ENCODE peak calls at places on chromosomes 2 and 18, in ten cellular contexts. One of them, this sample, is unnamed.

GRCh38 chr18:35948080-35948479 is 24.4 kb upstream of the RMP24 start:
- DNase-seq in IMR-90: no peak
- DNase-seq in CD8-positive, alpha-beta T cell: no peak
- DNase-seq in fibroblast of mammary gland: no peak
- DNase-seq in AG04450: no peak
- DNase-seq in MM.1S: no peak
- DNase-seq in colonic mucosa: no peak
- DNase-seq in stomach: no peak
- DNase-seq in heart left ventricle: no peak
- DNase-seq in retinal pigment epithelial cell: no peak
- DNase-seq in this sample: no peak

GRCh38 chr2:181527058-181527457 is 69.9 kb downstream of the ITGA4 start:
- DNase-seq in IMR-90: no peak
- DNase-seq in CD8-positive, alpha-beta T cell: no peak
- DNase-seq in fibroblast of mammary gland: no peak
- DNase-seq in AG04450: no peak
- DNase-seq in MM.1S: no peak
- DNase-seq in colonic mucosa: no peak
- DNase-seq in stomach: no peak
- DNase-seq in heart left ventricle: no peak
- DNase-seq in retinal pigment epithelial cell: no peak
- DNase-seq in this sample: no peak

GRCh38 chr18:72762505-72763122 is 105.2 kb downstream of the NETO1 start:
- DNase-seq in IMR-90: peak; percentile 69
- DNase-seq in CD8-positive, alpha-beta T cell: no peak
- DNase-seq in fibroblast of mammary gland: peak; percentile 74
- DNase-seq in AG04450: peak; percentile 59
- DNase-seq in MM.1S: peak; percentile 72
- DNase-seq in colonic mucosa: no peak
- DNase-seq in stomach: no peak
- DNase-seq in heart left ventricle: no peak
- DNase-seq in retinal pigment epithelial cell: peak; percentile 32
- DNase-seq in this sample: no peak

GRCh38 chr18:9868857-9869712 is 16.7 kb upstream of the TXNDC2 start:
- DNase-seq in IMR-90: no peak
- DNase-seq in CD8-positive, alpha-beta T cell: no peak
- DNase-seq in fibroblast of mammary gland: no peak
- DNase-seq in AG04450: no peak
- DNase-seq in MM.1S: no peak
- DNase-seq in colonic mucosa: peak; percentile 39
- DNase-seq in stomach: no peak
- DNase-seq in heart left ventricle: no peak
- DNase-seq in retinal pigment epithelial cell: no peak
- DNase-seq in this sample: no peak

GRCh38 chr2:17301437-17301836 is 216.8 kb downstream of the RAD51AP2 start:
- DNase-seq in IMR-90: no peak
- DNase-seq in CD8-positive, alpha-beta T cell: no peak
- DNase-seq in fibroblast of mammary gland: no peak
- DNase-seq in AG04450: no peak
- DNase-seq in MM.1S: no peak
- DNase-seq in colonic mucosa: no peak
- DNase-seq in stomach: no peak
- DNase-seq in heart left ventricle: no peak
- DNase-seq in retinal pigment epithelial cell: no peak
- DNase-seq in this sample: no peak

GRCh38 chr18:70419526-70419925 is 130.7 kb downstream of the SOCS6 start:
- DNase-seq in IMR-90: peak; percentile 77
- DNase-seq in CD8-positive, alpha-beta T cell: no peak
- DNase-seq in fibroblast of mammary gland: peak; percentile 68
- DNase-seq in AG04450: no peak
- DNase-seq in MM.1S: no peak
- DNase-seq in colonic mucosa: no peak
- DNase-seq in stomach: no peak
- DNase-seq in heart left ventricle: no peak
- DNase-seq in retinal pigment epithelial cell: peak; percentile 86
- DNase-seq in this sample: no peak

GRCh38 chr2:98761909-98762308 is 31.0 kb upstream of the MGAT4A start:
- DNase-seq in IMR-90: no peak
- DNase-seq in CD8-positive, alpha-beta T cell: no peak
- DNase-seq in fibroblast of mammary gland: no peak
- DNase-seq in AG04450: no peak
- DNase-seq in MM.1S: no peak
- DNase-seq in colonic mucosa: no peak
- DNase-seq in stomach: no peak
- DNase-seq in heart left ventricle: no peak
- DNase-seq in retinal pigment epithelial cell: no peak
- DNase-seq in this sample: no peak

GRCh38 chr2:191382801-191383200 is 137.6 kb downstream of the MYO1B start:
- DNase-seq in IMR-90: peak; percentile 81
- DNase-seq in CD8-positive, alpha-beta T cell: no peak
- DNase-seq in fibroblast of mammary gland: peak; percentile 70
- DNase-seq in AG04450: peak; percentile 43
- DNase-seq in MM.1S: no peak
- DNase-seq in colonic mucosa: peak; percentile 89
- DNase-seq in stomach: peak; percentile 79
- DNase-seq in heart left ventricle: peak; percentile 36
- DNase-seq in retinal pigment epithelial cell: no peak
- DNase-seq in this sample: peak; percentile 75

GRCh38 chr2:64143154-64144056 is 815 bp downstream of the PELI1 start:
- DNase-seq in IMR-90: peak; percentile 34
- DNase-seq in CD8-positive, alpha-beta T cell: peak; percentile 17
- DNase-seq in fibroblast of mammary gland: peak; percentile 43
- DNase-seq in AG04450: no peak
- DNase-seq in MM.1S: peak; percentile 37
- DNase-seq in colonic mucosa: no peak
- DNase-seq in stomach: no peak
- DNase-seq in heart left ventricle: peak; percentile 46
- DNase-seq in retinal pigment epithelial cell: no peak
- DNase-seq in this sample: no peak

GRCh38 chr2:221460136-221460535 is 112.0 kb downstream of the EPHA4 start:
- DNase-seq in IMR-90: no peak
- DNase-seq in CD8-positive, alpha-beta T cell: no peak
- DNase-seq in fibroblast of mammary gland: no peak
- DNase-seq in AG04450: no peak
- DNase-seq in MM.1S: no peak
- DNase-seq in colonic mucosa: no peak
- DNase-seq in stomach: no peak
- DNase-seq in heart left ventricle: no peak
- DNase-seq in retinal pigment epithelial cell: no peak
- DNase-seq in this sample: no peak

GRCh38 chr2:122451040-122451439 is 695.6 kb downstream of the TSN start:
- DNase-seq in IMR-90: peak; percentile 21
- DNase-seq in CD8-positive, alpha-beta T cell: no peak
- DNase-seq in fibroblast of mammary gland: peak; percentile 41
- DNase-seq in AG04450: no peak
- DNase-seq in MM.1S: peak; percentile 43
- DNase-seq in colonic mucosa: no peak
- DNase-seq in stomach: no peak
- DNase-seq in heart left ventricle: no peak
- DNase-seq in retinal pigment epithelial cell: no peak
- DNase-seq in this sample: no peak

GRCh38 chr2:48332286-48332685 is 197.7 kb upstream of the STON1 start:
- DNase-seq in IMR-90: peak; percentile 23
- DNase-seq in CD8-positive, alpha-beta T cell: no peak
- DNase-seq in fibroblast of mammary gland: peak; percentile 54
- DNase-seq in AG04450: no peak
- DNase-seq in MM.1S: no peak
- DNase-seq in colonic mucosa: no peak
- DNase-seq in stomach: no peak
- DNase-seq in heart left ventricle: no peak
- DNase-seq in retinal pigment epithelial cell: no peak
- DNase-seq in this sample: no peak

GRCh38 chr2:119821266-119821665 is 61.5 kb downstream of the PTPN4 start:
- DNase-seq in IMR-90: no peak
- DNase-seq in CD8-positive, alpha-beta T cell: no peak
- DNase-seq in fibroblast of mammary gland: no peak
- DNase-seq in AG04450: no peak
- DNase-seq in MM.1S: no peak
- DNase-seq in colonic mucosa: no peak
- DNase-seq in stomach: no peak
- DNase-seq in heart left ventricle: no peak
- DNase-seq in retinal pigment epithelial cell: no peak
- DNase-seq in this sample: no peak

GRCh38 chr18:12500986-12501385 is 93.3 kb downstream of the PRELID3A start:
- DNase-seq in IMR-90: no peak
- DNase-seq in CD8-positive, alpha-beta T cell: no peak
- DNase-seq in fibroblast of mammary gland: no peak
- DNase-seq in AG04450: no peak
- DNase-seq in MM.1S: no peak
- DNase-seq in colonic mucosa: no peak
- DNase-seq in stomach: no peak
- DNase-seq in heart left ventricle: no peak
- DNase-seq in retinal pigment epithelial cell: no peak
- DNase-seq in this sample: no peak

GRCh38 chr2:25249785-25250184 is 81.4 kb upstream of the POMC start:
- DNase-seq in IMR-90: no peak
- DNase-seq in CD8-positive, alpha-beta T cell: no peak
- DNase-seq in fibroblast of mammary gland: no peak
- DNase-seq in AG04450: no peak
- DNase-seq in MM.1S: no peak
- DNase-seq in colonic mucosa: no peak
- DNase-seq in stomach: no peak
- DNase-seq in heart left ventricle: no peak
- DNase-seq in retinal pigment epithelial cell: no peak
- DNase-seq in this sample: no peak

GRCh38 chr2:25252291-25253152 is 84.1 kb upstream of the POMC start:
- DNase-seq in IMR-90: peak; percentile 14
- DNase-seq in CD8-positive, alpha-beta T cell: peak; percentile 41
- DNase-seq in fibroblast of mammary gland: peak; percentile 28
- DNase-seq in AG04450: no peak
- DNase-seq in MM.1S: peak; percentile 8
- DNase-seq in colonic mucosa: peak; percentile 69
- DNase-seq in stomach: peak; percentile 61
- DNase-seq in heart left ventricle: peak; percentile 81
- DNase-seq in retinal pigment epithelial cell: peak; percentile 29
- DNase-seq in this sample: peak; percentile 64

GRCh38 chr2:25250331-25251031 is 82.1 kb upstream of the POMC start:
- DNase-seq in IMR-90: peak; percentile 92
- DNase-seq in CD8-positive, alpha-beta T cell: no peak
- DNase-seq in fibroblast of mammary gland: peak; percentile 78
- DNase-seq in AG04450: peak; percentile 69
- DNase-seq in MM.1S: no peak
- DNase-seq in colonic mucosa: no peak
- DNase-seq in stomach: no peak
- DNase-seq in heart left ventricle: no peak
- DNase-seq in retinal pigment epithelial cell: no peak
- DNase-seq in this sample: no peak

GRCh38 chr2:25251461-25252273 is 83.3 kb upstream of the POMC start:
- DNase-seq in IMR-90: peak; percentile 7
- DNase-seq in CD8-positive, alpha-beta T cell: no peak
- DNase-seq in fibroblast of mammary gland: no peak
- DNase-seq in AG04450: no peak
- DNase-seq in MM.1S: peak; percentile 7
- DNase-seq in colonic mucosa: peak; percentile 79
- DNase-seq in stomach: peak; percentile 46
- DNase-seq in heart left ventricle: peak; percentile 78
- DNase-seq in retinal pigment epithelial cell: no peak
- DNase-seq in this sample: peak; percentile 46

GRCh38 chr2:25251032-25251460 is 82.7 kb upstream of the POMC start:
- DNase-seq in IMR-90: no peak
- DNase-seq in CD8-positive, alpha-beta T cell: no peak
- DNase-seq in fibroblast of mammary gland: no peak
- DNase-seq in AG04450: no peak
- DNase-seq in MM.1S: no peak
- DNase-seq in colonic mucosa: no peak
- DNase-seq in stomach: no peak
- DNase-seq in heart left ventricle: no peak
- DNase-seq in retinal pigment epithelial cell: no peak
- DNase-seq in this sample: no peak
- H3K4me3 ChIP-seq in IMR-90: no peak overlapping the region
- H3K4me3 ChIP-seq in CD8-positive, alpha-beta T cell: peak overlapping the region; percentile 86
- H3K4me3 ChIP-seq in fibroblast of mammary gland: peak overlapping the region; percentile 44
- H3K4me3 ChIP-seq in AG04450: peak overlapping the region; percentile 41
- H3K4me3 ChIP-seq in MM.1S: no peak overlapping the region
- H3K4me3 ChIP-seq in colonic mucosa: peak overlapping the region; percentile 71
- H3K4me3 ChIP-seq in stomach: peak overlapping the region; percentile 62
- H3K4me3 ChIP-seq in heart left ventricle: peak overlapping the region; percentile 70
- H3K4me3 ChIP-seq in retinal pigment epithelial cell: peak overlapping the region; percentile 48
- H3K4me3 ChIP-seq in this sample: no peak overlapping the region

GRCh38 chr2:220104871-220105351 is 477.5 kb downstream of the SLC4A3 start:
- DNase-seq in IMR-90: peak; percentile 91
- DNase-seq in CD8-positive, alpha-beta T cell: no peak
- DNase-seq in fibroblast of mammary gland: peak; percentile 86
- DNase-seq in AG04450: peak; percentile 78
- DNase-seq in MM.1S: no peak
- DNase-seq in colonic mucosa: no peak
- DNase-seq in stomach: no peak
- DNase-seq in heart left ventricle: peak; percentile 44
- DNase-seq in retinal pigment epithelial cell: peak; percentile 45
- DNase-seq in this sample: no peak
- TF ChIP-seq CTCF in IMR-90: peak; percentile 90
- TF ChIP-seq CTCF in CD8-positive, alpha-beta T cell: no peak
- TF ChIP-seq CTCF in fibroblast of mammary gland: peak; percentile 71
- TF ChIP-seq CTCF in AG04450: peak; percentile 76
- TF ChIP-seq CTCF in MM.1S: no peak
- TF ChIP-seq CTCF in colonic mucosa: no peak
- TF ChIP-seq CTCF in stomach: no peak
- TF ChIP-seq CTCF in heart left ventricle: peak; percentile 35
- TF ChIP-seq CTCF in retinal pigment epithelial cell: peak; percentile 58
- TF ChIP-seq CTCF in this sample: no peak

GRCh38 chr2:235526166-235526565 is 32.3 kb downstream of the AGAP1 start:
- DNase-seq in IMR-90: no peak
- DNase-seq in CD8-positive, alpha-beta T cell: no peak
- DNase-seq in fibroblast of mammary gland: no peak
- DNase-seq in AG04450: no peak
- DNase-seq in MM.1S: no peak
- DNase-seq in colonic mucosa: no peak
- DNase-seq in stomach: no peak
- DNase-seq in heart left ventricle: no peak
- DNase-seq in retinal pigment epithelial cell: no peak
- DNase-seq in this sample: no peak
- H3K4me3 ChIP-seq in IMR-90: no peak overlapping the region
- H3K4me3 ChIP-seq in CD8-positive, alpha-beta T cell: no peak overlapping the region
- H3K4me3 ChIP-seq in fibroblast of mammary gland: no peak overlapping the region
- H3K4me3 ChIP-seq in AG04450: no peak overlapping the region
- H3K4me3 ChIP-seq in MM.1S: no peak overlapping the region
- H3K4me3 ChIP-seq in colonic mucosa: no peak overlapping the region
- H3K4me3 ChIP-seq in stomach: no peak overlapping the region
- H3K4me3 ChIP-seq in heart left ventricle: no peak overlapping the region
- H3K4me3 ChIP-seq in retinal pigment epithelial cell: no peak overlapping the region
- H3K4me3 ChIP-seq in this sample: no peak overlapping the region

DNA sequence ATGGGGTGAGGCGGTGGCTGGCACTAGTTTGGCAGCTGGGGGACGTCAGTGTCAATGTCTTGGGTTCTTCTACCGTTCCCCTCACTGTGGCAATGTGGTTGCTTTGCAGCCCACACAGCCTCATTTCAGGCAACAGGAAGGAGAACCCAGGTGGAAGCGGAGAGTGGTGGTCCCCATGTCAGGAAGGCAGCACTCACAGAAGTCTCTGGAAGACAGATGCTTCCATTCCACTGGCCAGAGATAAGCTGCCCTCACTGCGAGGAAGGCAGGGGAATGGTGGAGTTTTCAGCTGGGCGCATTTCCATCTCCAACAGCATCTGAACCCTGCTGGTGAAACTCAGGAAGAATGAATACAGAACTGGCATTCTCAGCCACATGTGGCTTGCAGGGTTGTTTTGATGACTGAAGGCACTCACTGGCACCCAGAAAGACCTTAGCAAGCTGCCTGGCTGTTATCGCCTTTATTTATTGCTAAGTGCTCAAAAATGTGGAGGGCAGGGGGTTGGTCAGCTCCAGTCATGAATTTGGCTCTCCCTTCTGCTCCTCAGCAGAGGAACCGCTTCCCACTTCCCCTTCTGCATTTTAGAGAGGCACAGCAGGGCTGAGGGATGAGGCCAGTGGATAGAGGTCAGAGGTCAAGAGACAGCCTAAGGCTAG is 19.4 kb downstream of the KCNIP3 start:
- DNase-seq in IMR-90: peak; percentile 42
- DNase-seq in CD8-positive, alpha-beta T cell: no peak
- DNase-seq in fibroblast of mammary gland: peak; percentile 56
- DNase-seq in AG04450: no peak
- DNase-seq in MM.1S: no peak
- DNase-seq in colonic mucosa: no peak
- DNase-seq in stomach: no peak
- DNase-seq in heart left ventricle: no peak
- DNase-seq in retinal pigment epithelial cell: no peak
- DNase-seq in this sample: no peak
- TF ChIP-seq CTCF in IMR-90: no peak
- TF ChIP-seq CTCF in CD8-positive, alpha-beta T cell: no peak
- TF ChIP-seq CTCF in fibroblast of mammary gland: no peak
- TF ChIP-seq CTCF in AG04450: no peak
- TF ChIP-seq CTCF in MM.1S: no peak
- TF ChIP-seq CTCF in colonic mucosa: no peak
- TF ChIP-seq CTCF in stomach: no peak
- TF ChIP-seq CTCF in heart left ventricle: no peak
- TF ChIP-seq CTCF in retinal pigment epithelial cell: no peak
- TF ChIP-seq CTCF in this sample: no peak

This sample was measured in lung.